ENCODE peak calls at places on chromosomes 4 and X, in six cellular contexts. Z is HEK293T, P is DMS79, C is GM12891, F is gastrocnemius medialis, K is left ventricle myocardium superior. I is an unnamed sample.

GRCh38 chrX:148609766-148610698 is 109.6 kb downstream of the AFF2 start:
- DNase-seq in K (no peak), P (no peak), Z (no peak), C (no peak), F (no peak), I (peak; percentile 62)

GRCh38 chr4:94649381-94650128 is 108.2 kb upstream of the BMPR1B start:
- DNase-seq in F (no peak), C (no peak), Z (no peak), K (no peak), P (no peak), I (no peak)

GRCh38 chr4:112145820-112146813 is 863 bp downstream of the FAM241A start:
- DNase-seq in Z (peak; percentile 51), P (no peak), K (peak; percentile 66), C (peak; percentile 43), F (peak; percentile 29), I (peak; percentile 77)

GRCh38 chrX:1521459-1521956 is 15.5 kb downstream of the P2RY8 start:
- DNase-seq in K (no peak), Z (no peak), P (no peak), C (no peak), F (no peak), I (no peak)

GRCh38 chrX:69616520-69617203 is 749 bp downstream of the EDA start:
- DNase-seq in P (no peak), F (no peak), Z (peak; percentile 17), C (no peak), K (peak; percentile 60), I (peak; percentile 46)

GRCh38 chr4:165970703-165971420 is 97.8 kb downstream of the TLL1 start:
- DNase-seq in Z (no peak), F (no peak), P (no peak), C (no peak), K (no peak), I (no peak)

GRCh38 chr4:15161439-15161838 is 159.2 kb downstream of the CPEB2 start:
- DNase-seq in P (no peak), K (no peak), Z (no peak), C (no peak), F (no peak), I (no peak)

GRCh38 chrX:136115909-136116297 is 31.4 kb upstream of the FHL1 start:
- DNase-seq in Z (no peak), C (no peak), P (no peak), K (no peak), F (no peak), I (no peak)

GRCh38 chr4:145540235-145540634 is 58.6 kb downstream of the SMAD1 start:
- DNase-seq in K (no peak), C (no peak), P (no peak), Z (no peak), F (no peak), I (no peak)

GRCh38 chr4:114386637-114387233 is 211.9 kb upstream of the UGT8 start:
- DNase-seq in F (no peak), P (no peak), K (no peak), Z (peak; percentile 16), C (peak; percentile 4), I (peak; percentile 41)

GRCh38 chr4:101961144-101961543 is 170.6 kb downstream of the BANK1 start:
- DNase-seq in F (no peak), C (no peak), P (no peak), K (no peak), Z (peak; percentile 25), I (peak; percentile 14)

GRCh38 chr4:159107203-159107921 is 4.5 kb downstream of the RAPGEF2 start:
- DNase-seq in P (no peak), F (no peak), K (no peak), C (no peak), Z (no peak), I (no peak)

GRCh38 chr4:152516156-152516555 is 19.7 kb downstream of the FBXW7 start:
- DNase-seq in Z (no peak), F (no peak), K (no peak), P (no peak), C (no peak), I (peak; percentile 44)

GRCh38 chr4:138003248-138003647 is 238.9 kb downstream of the SLC7A11 start:
- DNase-seq in C (no peak), P (no peak), Z (no peak), K (no peak), F (no peak), I (no peak)

GRCh38 chr4:42271096-42271495 is 118.6 kb upstream of the BEND4 start:
- DNase-seq in C (no peak), K (no peak), F (no peak), Z (no peak), P (no peak), I (no peak)

GRCh38 chr4:59180969-59181368 is 2019.2 kb upstream of the ADGRL3 start:
- DNase-seq in P (no peak), K (no peak), C (no peak), F (no peak), Z (no peak), I (no peak)

GRCh38 chr4:116070283-116070682 is 956.9 kb upstream of the NDST4 start:
- DNase-seq in K (no peak), Z (no peak), P (no peak), C (no peak), F (no peak), I (no peak)

GRCh38 chrX:96436105-96436504 is 248.5 kb upstream of the DIAPH2 start:
- DNase-seq in Z (no peak), K (no peak), P (no peak), C (no peak), F (no peak), I (no peak)

GRCh38 chr4:187608001-187608421 is 387.6 kb upstream of the ZFP42 start:
- DNase-seq in Z (no peak), C (no peak), P (no peak), K (no peak), F (no peak), I (no peak)

GRCh38 chr4:122890142-122890769 is 32.1 kb downstream of the NUDT6 start:
- DNase-seq in P (no peak), K (no peak), F (no peak), C (no peak), Z (no peak), I (no peak)

GRCh38 chr4:188989371-188989770 is 850.1 kb downstream of the TRIML1 start:
- DNase-seq in C (no peak), P (no peak), Z (no peak), F (no peak), K (no peak), I (no peak)

GRCh38 chr4:25861951-25862410 is 807 bp downstream of the SEL1L3 start:
- DNase-seq in F (no peak), Z (peak; percentile 27), P (no peak), C (no peak), K (no peak), I (peak; percentile 55)

GRCh38 chr4:13201241-13201640 is 282.9 kb downstream of the RAB28 start:
- DNase-seq in K (no peak), Z (no peak), F (no peak), P (no peak), C (no peak), I (no peak)

GRCh38 chr4:188439641-188440311 is 300.5 kb downstream of the TRIML1 start:
- DNase-seq in F (no peak), K (peak; percentile 56), Z (no peak), P (no peak), C (no peak), I (no peak)

GRCh38 chr4:146398896-146399443 is 122.8 kb downstream of the SLC10A7 start:
- DNase-seq in K (no peak), C (no peak), Z (no peak), F (no peak), P (no peak), I (peak; percentile 11)

GRCh38 chrX:143781103-143781502 is 60.6 kb upstream of the SPANXN2 start:
- DNase-seq in P (no peak), K (no peak), Z (no peak), F (no peak), C (no peak), I (no peak)

GRCh38 chr4:89558147-89558546 is 250.5 kb upstream of the GPRIN3 start:
- DNase-seq in F (no peak), Z (no peak), P (no peak), C (no peak), K (no peak), I (peak; percentile 25)

GRCh38 chr4:54025582-54025981 is 38.8 kb downstream of the CHIC2 start:
- DNase-seq in P (no peak), F (no peak), C (no peak), Z (no peak), K (no peak), I (no peak)

GRCh38 chr4:128284317-128284716 is 3.3 kb downstream of the PGRMC2 start:
- DNase-seq in F (no peak), K (no peak), C (no peak), P (no peak), Z (no peak), I (no peak)

GRCh38 chrX:155682834-155683233 is 70.1 kb upstream of the TMLHE start:
- DNase-seq in K (no peak), C (no peak), P (no peak), Z (no peak), F (no peak), I (no peak)

GRCh38 chrX:13101439-13102139 is 57.2 kb upstream of the FAM9C start:
- DNase-seq in K (peak; percentile 64), C (no peak), Z (peak; percentile 23), P (no peak), F (peak; percentile 60), I (no peak)